ENCODE peak calls at places on chromosome 15, in seven cellular contexts. A is H1, Q is HCT116, W is HepG2, K is GM12878, F is SK-N-SH, R is K562. N is an unnamed sample.

GRCh38 chr15:80462111-80462510 is 57.9 kb downstream of the ARNT2 start:
- DNase-seq in W (no peak), K (no peak), F (no peak), Q (no peak), R (no peak), A (no peak), N (no peak)

GRCh38 chr15:82919231-82919886 is 33.2 kb downstream of the HOMER2 start:
- DNase-seq in K (no peak), Q (no peak), A (no peak), W (peak), R (no peak), F (no peak), N (peak)

GRCh38 chr15:63369296-63369695 is 12.3 kb downstream of the CA12 start:
- DNase-seq in Q (no peak), K (no peak), W (no peak), A (no peak), F (no peak), R (no peak), N (no peak)

GRCh38 chr15:101172421-101173097 is 79.3 kb downstream of the CHSY1 start:
- DNase-seq in K (no peak), W (no peak), A (no peak), R (no peak), Q (no peak), F (peak), N (no peak)

GRCh38 chr15:40301467-40302179 is 6.1 kb downstream of the PLCB2 start:
- DNase-seq in F (peak), K (no peak), R (peak), W (no peak), A (no peak), Q (no peak), N (no peak)

GRCh38 chr15:41660235-41661077 is at the start of gene MGA:
- DNase-seq in F (peak), R (peak), W (peak), Q (peak), K (peak), A (peak), N (no peak)

GRCh38 chr15:40985541-40986330 is 32.5 kb downstream of the CHAC1 start:
- DNase-seq in R (no peak), A (no peak), F (no peak), Q (no peak), W (no peak), K (no peak), N (no peak)

GRCh38 chr15:50137330-50137761 is 18.3 kb upstream of the ATP8B4 start:
- DNase-seq in F (no peak), Q (peak), W (no peak), R (peak), K (no peak), A (no peak), N (no peak)

GRCh38 chr15:25515633-25516032 is 76.8 kb upstream of the UBE3A start:
- DNase-seq in K (no peak), W (no peak), R (no peak), A (no peak), Q (no peak), F (no peak), N (no peak)

GRCh38 chr15:45376300-45376928 is 1.9 kb downstream of the GATM start:
- DNase-seq in Q (no peak), R (no peak), F (no peak), W (no peak), A (no peak), K (no peak), N (no peak)

GRCh38 chr15:53644681-53645080 is 114.8 kb downstream of the WDR72 start:
- DNase-seq in K (no peak), R (no peak), W (no peak), A (no peak), Q (no peak), F (no peak), N (no peak)

GRCh38 chr15:36356978-36357582 is 222.3 kb upstream of the CDIN1 start:
- DNase-seq in R (no peak), A (no peak), K (no peak), F (peak), W (no peak), Q (no peak), N (no peak)

DNA sequence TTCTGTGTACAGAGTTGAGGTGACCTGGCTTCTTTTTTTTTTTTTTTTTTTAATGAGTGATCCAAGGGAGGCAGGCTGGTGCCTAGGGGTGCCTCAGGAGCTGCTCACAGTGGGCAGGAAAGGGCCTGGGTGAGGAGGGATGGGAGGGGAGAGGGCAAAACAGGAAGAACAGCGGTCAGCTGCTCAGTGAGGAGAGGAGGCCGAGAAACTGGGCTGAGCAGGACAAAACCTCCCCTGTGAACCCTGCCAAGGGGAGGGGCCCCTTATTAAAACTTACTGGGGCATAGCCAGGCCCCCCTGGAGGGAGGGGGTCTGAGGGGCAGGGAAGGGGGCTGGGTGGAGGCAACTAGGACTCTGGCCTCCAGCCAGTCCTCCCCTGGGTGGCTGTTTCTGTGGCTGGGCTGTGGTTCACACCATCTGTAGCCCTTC is 3.5 kb downstream of the PLEKHO2 start:
- DNase-seq in R (no peak), K (no peak), F (peak), Q (no peak), A (no peak), W (no peak), N (no peak)
- TF ChIP-seq JUND in R (no peak), K (no peak), F (no peak), Q (no peak), A (no peak), W (no peak), N (no peak)

GRCh38 chr15:60355148-60355857 is 42.5 kb downstream of the ANXA2 start:
- DNase-seq in K (no peak), F (no peak), A (no peak), R (no peak), Q (no peak), W (no peak), N (no peak)

GRCh38 chr15:60356832-60357231 is 41.0 kb downstream of the ANXA2 start:
- DNase-seq in R (no peak), Q (no peak), W (no peak), A (no peak), F (no peak), K (no peak), N (no peak)

GRCh38 chr15:60363024-60363674 is 34.6 kb downstream of the ANXA2 start:
- DNase-seq in W (no peak), A (no peak), F (peak), R (no peak), Q (no peak), K (no peak), N (no peak)

GRCh38 chr15:60362318-60363023 is 35.3 kb downstream of the ANXA2 start:
- DNase-seq in K (no peak), Q (no peak), R (no peak), W (peak), A (no peak), F (no peak), N (no peak)

DNA sequence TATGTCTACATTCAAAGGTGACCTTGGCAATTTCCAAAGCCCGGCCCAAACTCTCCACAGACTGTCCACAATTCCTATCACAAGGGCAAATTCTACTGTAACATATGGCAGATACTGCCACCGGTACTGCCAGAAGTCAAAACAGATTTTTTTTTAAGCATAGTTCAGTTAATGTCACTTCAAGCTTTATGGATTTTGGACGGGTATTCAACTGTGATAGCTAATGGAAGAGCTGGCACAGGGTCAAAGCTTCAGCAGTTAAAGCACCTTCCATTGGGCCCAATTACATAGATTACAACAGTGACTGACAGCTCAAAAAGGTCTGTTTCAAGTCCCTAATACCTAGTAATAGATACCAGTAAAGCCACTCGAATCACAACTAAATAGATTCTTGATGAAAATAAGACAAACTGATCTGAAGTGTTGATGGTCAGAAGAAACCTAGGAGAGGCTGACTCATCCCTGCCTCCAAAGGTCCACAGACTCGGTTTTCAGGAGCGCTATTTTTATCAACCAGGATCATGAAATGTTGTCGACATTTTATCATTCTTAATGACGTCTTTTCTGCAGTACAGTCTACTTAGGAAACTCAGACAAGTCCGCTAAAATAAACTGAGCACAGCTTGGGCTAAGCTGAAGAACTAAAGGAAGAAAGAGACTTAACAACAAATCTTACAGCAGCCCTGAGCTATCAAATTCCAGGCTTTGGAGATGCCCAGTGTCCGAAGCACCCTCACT is 38.7 kb downstream of the ANXA2 start:
- DNase-seq in W (no peak), R (no peak), A (no peak), F (peak), Q (no peak), K (no peak), N (no peak)
- TF ChIP-seq JUND in W (no peak), R (no peak), A (no peak), F (peak), Q (no peak), K (no peak), N (no peak)

DNA sequence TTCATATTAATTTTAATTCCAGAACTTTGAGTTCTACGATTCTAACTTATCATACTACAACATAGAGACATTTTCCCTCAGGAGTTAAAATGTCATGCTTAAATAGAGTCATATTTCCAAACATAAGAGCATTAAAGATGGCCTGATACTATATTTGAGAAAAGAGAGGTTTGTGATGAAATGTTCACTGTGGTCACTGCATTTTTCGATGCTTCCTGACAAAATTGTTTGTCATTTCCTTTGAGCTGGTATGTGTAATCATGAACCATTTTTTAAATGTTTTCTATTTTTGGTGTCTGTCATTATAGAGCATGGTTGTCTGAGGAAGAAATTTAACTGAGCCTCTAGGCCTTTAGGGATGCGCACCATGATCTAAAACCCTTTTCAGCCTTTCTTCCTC is 721.4 kb upstream of the NR2F2 start:
- DNase-seq in R (no peak), Q (no peak), W (no peak), F (no peak), A (no peak), K (no peak), N (no peak)
- TF ChIP-seq JUND in R (no peak), Q (no peak), W (no peak), F (no peak), A (no peak), K (no peak), N (no peak)

GRCh38 chr15:70271422-70272088 is 173.8 kb upstream of the TLE3 start:
- DNase-seq in W (no peak), K (no peak), R (no peak), F (no peak), Q (peak), A (peak), N (no peak)

GRCh38 chr15:70269331-70269911 is 171.7 kb upstream of the TLE3 start:
- DNase-seq in R (no peak), Q (no peak), W (no peak), K (no peak), A (no peak), F (no peak), N (no peak)

GRCh38 chr15:70270752-70271111 is 173.0 kb upstream of the TLE3 start:
- DNase-seq in R (no peak), Q (no peak), W (no peak), F (no peak), K (no peak), A (no peak), N (no peak)

GRCh38 chr15:70268698-70269251 is 171.1 kb upstream of the TLE3 start:
- DNase-seq in F (no peak), R (no peak), A (no peak), Q (no peak), K (no peak), W (no peak), N (no peak)

DNA sequence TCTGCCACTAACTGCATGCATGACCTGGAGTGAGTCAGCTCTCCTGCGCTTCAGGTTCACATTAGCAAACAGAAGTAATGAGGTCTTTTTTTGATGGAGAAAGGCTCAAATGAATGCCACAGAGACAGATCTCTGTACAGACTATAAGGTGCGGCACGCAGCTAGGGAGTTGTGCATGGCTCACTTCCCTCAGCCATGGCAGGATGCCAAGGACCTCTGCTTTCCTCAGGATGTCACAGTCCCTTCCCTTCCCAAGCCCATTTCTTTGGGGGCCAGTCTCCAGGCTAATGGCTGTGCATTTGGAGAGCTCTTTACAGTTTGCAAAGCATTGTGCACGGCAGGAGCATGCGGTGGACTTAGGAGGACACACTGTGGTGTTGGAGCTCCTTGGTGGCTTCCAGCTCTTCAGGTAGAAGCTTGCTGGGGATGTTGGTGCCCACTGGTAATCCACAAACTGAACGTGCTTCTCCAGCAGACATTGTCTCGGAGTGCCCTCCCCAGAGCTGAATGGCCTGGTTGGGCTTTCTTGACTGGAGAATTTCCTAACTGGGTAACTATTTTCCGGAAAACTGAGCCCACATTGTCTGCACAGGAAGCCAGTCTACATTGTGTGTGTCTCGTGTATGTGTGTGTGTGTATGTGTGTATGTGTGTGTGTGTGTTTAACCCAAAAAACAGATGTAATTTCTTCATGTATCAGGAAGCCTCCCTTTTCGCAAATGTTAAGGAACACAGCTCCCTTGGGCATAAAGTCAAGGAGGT is 172.5 kb upstream of the TLE3 start:
- DNase-seq in K (no peak), R (no peak), W (no peak), F (no peak), A (no peak), Q (no peak), N (no peak)
- TF ChIP-seq JUND in K (no peak), R (no peak), W (no peak), F (no peak), A (no peak), Q (no peak), N (no peak)

DNA sequence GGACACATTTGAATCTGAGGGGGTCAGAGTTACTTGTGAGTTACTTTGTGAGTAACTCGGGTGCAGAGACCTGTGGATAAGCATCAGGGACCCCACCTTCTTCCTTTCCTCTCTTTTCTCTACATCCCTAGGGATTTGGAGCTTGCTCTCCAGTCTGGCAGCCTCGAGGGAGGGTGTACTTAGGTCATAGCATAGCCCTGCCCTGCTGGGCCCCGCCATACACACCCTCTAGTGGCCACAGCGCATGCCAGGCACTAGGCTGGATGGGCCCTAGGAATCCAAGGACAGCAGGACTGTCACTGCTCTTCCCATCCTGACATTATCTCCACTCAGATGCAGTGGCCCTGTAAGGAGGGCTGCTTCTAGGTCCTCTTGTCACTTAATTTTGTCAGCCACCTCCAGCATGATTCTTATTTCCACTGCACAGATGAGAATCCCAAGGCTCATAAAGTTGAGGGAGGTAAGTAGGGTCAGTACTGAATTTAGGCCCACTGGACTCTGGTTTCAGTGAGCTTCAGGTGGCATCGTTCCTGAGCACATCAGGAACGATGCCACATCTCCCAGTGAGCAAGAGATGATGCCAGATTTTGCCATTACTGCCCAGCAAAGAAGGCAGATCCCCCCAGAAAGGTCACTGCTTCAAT is 3.6 kb upstream of the SMAD6 start:
- DNase-seq in F (peak), Q (peak), K (no peak), R (peak), W (peak), A (peak), N (no peak)
- TF ChIP-seq JUND in F (no peak), Q (no peak), K (no peak), R (no peak), W (no peak), A (no peak), N (no peak)

GRCh38 chr15:51403072-51403878 is 61.8 kb downstream of the GLDN start:
- DNase-seq in W (peak), K (no peak), Q (peak), R (peak), F (peak), A (no peak), N (peak)

GRCh38 chr15:51403946-51404695 is 62.7 kb downstream of the GLDN start:
- DNase-seq in Q (no peak), A (no peak), K (no peak), R (no peak), F (no peak), W (no peak), N (no peak)

GRCh38 chr15:51401065-51401780 is 59.8 kb downstream of the GLDN start:
- DNase-seq in R (no peak), W (no peak), F (no peak), K (no peak), A (no peak), Q (no peak), N (no peak)

GRCh38 chr15:51398676-51399075 is 57.2 kb downstream of the GLDN start:
- DNase-seq in R (no peak), W (no peak), F (no peak), K (no peak), A (no peak), Q (no peak), N (no peak)

GRCh38 chr15:51401872-51402517 is 60.5 kb downstream of the GLDN start:
- DNase-seq in A (no peak), K (no peak), F (peak), Q (no peak), R (peak), W (peak), N (peak)
- TF ChIP-seq JUND in A (no peak), K (no peak), F (no peak), Q (no peak), R (peak), W (no peak), N (no peak)

DNA sequence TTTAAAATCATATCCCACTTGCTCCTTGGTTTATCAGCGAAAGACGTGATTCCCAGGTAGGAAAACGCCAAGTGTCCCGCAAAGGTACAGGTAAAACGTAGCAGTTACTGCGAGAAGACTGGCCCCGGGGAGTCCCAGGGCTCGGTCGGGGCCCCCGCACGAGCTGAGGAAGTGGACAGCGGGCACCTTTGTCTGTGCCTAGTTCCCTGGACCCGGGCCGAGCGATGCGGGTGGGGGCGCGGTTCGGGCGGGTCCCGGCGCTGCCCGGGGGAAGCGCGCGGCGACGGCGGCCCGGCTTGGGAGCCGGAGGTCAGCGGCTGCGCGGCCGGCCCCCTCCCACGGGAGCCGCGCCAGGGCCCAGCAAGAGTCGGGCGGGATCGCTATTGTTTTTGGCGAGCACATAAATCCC is 857 bp upstream of the NEO1 start:
- DNase-seq in Q (no peak), W (no peak), R (no peak), F (peak), A (no peak), K (no peak), N (peak)
- TF ChIP-seq JUND in Q (no peak), W (no peak), R (no peak), F (no peak), A (no peak), K (no peak), N (no peak)

DNA sequence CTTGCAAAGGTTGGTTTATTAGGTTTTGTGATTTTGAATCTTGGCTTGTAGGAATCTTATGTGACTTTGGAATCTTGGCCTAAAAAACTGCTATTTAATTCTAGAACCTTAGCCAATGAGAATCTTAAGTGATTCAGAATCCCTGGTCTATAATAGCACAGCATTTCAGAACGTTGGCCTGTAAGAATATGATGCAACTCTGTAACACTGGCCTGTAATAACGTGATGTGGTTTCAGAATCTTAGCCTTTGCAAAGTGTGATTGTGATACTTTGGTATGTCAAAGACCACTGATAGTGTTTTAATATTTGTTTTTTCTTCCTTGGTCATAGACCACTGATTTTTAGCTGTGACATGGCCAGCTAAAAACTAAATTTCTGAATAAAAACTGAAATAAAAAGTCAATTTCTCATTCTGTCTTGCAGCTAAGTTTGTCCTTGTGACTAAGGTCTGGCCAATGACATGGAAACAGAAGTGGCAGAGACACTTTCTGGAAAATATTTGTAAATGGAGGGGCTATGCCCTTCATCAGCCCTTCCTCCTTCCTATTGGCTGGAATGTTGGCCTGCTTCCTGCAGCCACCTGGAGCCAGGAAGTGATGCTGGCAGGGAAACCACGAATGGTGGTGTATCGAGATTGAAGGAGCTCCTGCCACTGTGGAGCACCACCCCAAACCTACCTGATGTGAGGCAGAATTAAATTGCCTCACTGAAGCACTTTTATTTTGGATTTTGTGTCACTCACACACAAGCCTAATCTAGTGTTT is 42.3 kb upstream of the CORO2B start:
- DNase-seq in Q (no peak), K (no peak), W (no peak), A (no peak), F (no peak), R (no peak), N (no peak)
- TF ChIP-seq JUND in Q (no peak), K (no peak), W (no peak), A (no peak), F (no peak), R (no peak), N (no peak)

GRCh38 chr15:52337198-52337853 is 41.7 kb upstream of the MYO5C start:
- DNase-seq in F (no peak), K (no peak), R (no peak), W (peak), Q (no peak), A (no peak), N (peak)
- TF ChIP-seq JUND in F (peak), K (no peak), R (no peak), W (no peak), Q (no peak), A (no peak), N (no peak)